ENCODE peak calls at places on chromosomes 13 and 19, in eight cellular contexts. A is left lung; Y is left cardiac atrium; V is left colon; O is activated CD8-positive, alpha-beta T cell treated with anti-CD3 and anti-CD28 coated beads for 36 hours; R is CD4-positive, CD25-positive, alpha-beta regulatory T cell; L is stimulated activated memory B cell treated with anti-CD40 and anti-IgM and Interleukin-4, amounts not matched to agents 10 μg/mL and 1 μg/mL and 100 μg/mL, for 72 hours; D is upper lobe of left lung. Q is an unnamed sample.

GRCh38 chr13:29454931-29455481 is 140.5 kb downstream of the SLC7A1 start:
- ATAC-seq in A (peak; percentile 62), Y (no peak), V (peak; percentile 46), O (peak; percentile 55), R (no peak), L (peak; percentile 61), D (no peak), Q (no peak)

GRCh38 chr13:79440958-79441553 is 35.0 kb upstream of the RBM26 start:
- ATAC-seq in A (no peak), Y (no peak), V (peak; percentile 84), O (no peak), R (no peak), L (no peak), D (no peak), Q (no peak)

GRCh38 chr19:3554254-3555083 is 2.9 kb downstream of the MFSD12 start:
- ATAC-seq in A (no peak), Y (no peak), V (no peak), O (no peak), R (peak; percentile 6), L (no peak), D (no peak), Q (no peak)

GRCh38 chr13:99506632-99507031 is 5.4 kb downstream of the TM9SF2 start:
- ATAC-seq in A (peak; percentile 47), Y (no peak), V (peak; percentile 42), O (no peak), R (no peak), L (peak; percentile 89), D (peak; percentile 71), Q (no peak)

GRCh38 chr13:55190996-55191395 is 1949.7 kb upstream of the PRR20A start:
- ATAC-seq in A (no peak), Y (no peak), V (no peak), O (no peak), R (no peak), L (no peak), D (no peak), Q (no peak)

GRCh38 chr19:3192228-3192635 is 6.5 kb downstream of the NCLN start:
- ATAC-seq in A (no peak), Y (no peak), V (no peak), O (no peak), R (no peak), L (no peak), D (no peak), Q (no peak)

GRCh38 chr19:11141937-11142527 is 13.6 kb downstream of the SPC24 start:
- ATAC-seq in A (no peak), Y (no peak), V (no peak), O (no peak), R (no peak), L (no peak), D (no peak), Q (no peak)

GRCh38 chr13:25668345-25668744 is 296.6 kb downstream of the ATP8A2 start:
- ATAC-seq in A (no peak), Y (no peak), V (no peak), O (no peak), R (no peak), L (no peak), D (no peak), Q (no peak)

GRCh38 chr13:49308977-49309408 is 61.3 kb downstream of the CDADC1 start:
- ATAC-seq in A (no peak), Y (peak; percentile 23), V (no peak), O (no peak), R (no peak), L (no peak), D (no peak), Q (no peak)

GRCh38 chr19:13038306-13039210 is 43.3 kb downstream of the NFIX start:
- ATAC-seq in A (no peak), Y (peak; percentile 32), V (no peak), O (no peak), R (no peak), L (no peak), D (no peak), Q (no peak)

GRCh38 chr19:55075366-55075998 is at the start of gene EPS8L1:
- ATAC-seq in A (peak; percentile 89), Y (no peak), V (peak; percentile 64), O (no peak), R (no peak), L (no peak), D (peak; percentile 89), Q (no peak)

GRCh38 chr19:36128392-36128736 is 11.5 kb upstream of the CAPNS1 start:
- ATAC-seq in A (peak; percentile 15), Y (peak; percentile 13), V (peak; percentile 68), O (no peak), R (no peak), L (peak; percentile 41), D (no peak), Q (peak; percentile 10)

GRCh38 chr13:65932587-65933239 is 1297.4 kb downstream of the PCDH9 start:
- ATAC-seq in A (no peak), Y (no peak), V (no peak), O (no peak), R (no peak), L (no peak), D (no peak), Q (peak; percentile 77)

GRCh38 chr13:19268331-19268730 is 86.7 kb upstream of the TUBA3C start:
- ATAC-seq in A (peak; percentile 65), Y (no peak), V (no peak), O (no peak), R (no peak), L (no peak), D (no peak), Q (no peak)

GRCh38 chr13:29453657-29454056 is 141.8 kb downstream of the SLC7A1 start:
- ATAC-seq in A (no peak), Y (no peak), V (no peak), O (no peak), R (no peak), L (no peak), D (no peak), Q (peak; percentile 42)

GRCh38 chr13:40969169-40969901 is 49.8 kb downstream of the ELF1 start:
- ATAC-seq in A (peak; percentile 83), Y (no peak), V (no peak), O (peak; percentile 75), R (peak; percentile 64), L (peak; percentile 64), D (peak; percentile 68), Q (no peak)

GRCh38 chr13:31699650-31700049 is 39.7 kb upstream of the RXFP2 start:
- ATAC-seq in A (no peak), Y (no peak), V (no peak), O (no peak), R (no peak), L (no peak), D (no peak), Q (no peak)

GRCh38 chr19:38665950-38666661 is 18.7 kb downstream of the ACTN4 start:
- ATAC-seq in A (peak; percentile 58), Y (peak; percentile 58), V (no peak), O (no peak), R (no peak), L (no peak), D (peak; percentile 86), Q (peak; percentile 44)

GRCh38 chr13:110447058-110447511 is 114.4 kb downstream of the RAB20 start:
- ATAC-seq in A (no peak), Y (no peak), V (no peak), O (no peak), R (no peak), L (peak; percentile 64), D (no peak), Q (peak; percentile 74)

GRCh38 chr19:39847525-39847924 is 1.3 kb upstream of the FBL start:
- ATAC-seq in A (no peak), Y (no peak), V (no peak), O (no peak), R (no peak), L (no peak), D (no peak), Q (no peak)

GRCh38 chr19:38861368-38861767 is 11.6 kb upstream of the HNRNPL start:
- ATAC-seq in A (no peak), Y (no peak), V (no peak), O (no peak), R (no peak), L (no peak), D (no peak), Q (no peak)

GRCh38 chr13:97986841-97987240 is 33.4 kb downstream of the IPO5 start:
- ATAC-seq in A (peak; percentile 45), Y (no peak), V (no peak), O (no peak), R (no peak), L (peak; percentile 76), D (no peak), Q (no peak)

GRCh38 chr13:99498304-99499161 is 2.7 kb upstream of the TM9SF2 start:
- ATAC-seq in A (peak; percentile 87), Y (peak; percentile 87), V (peak; percentile 80), O (peak; percentile 75), R (peak; percentile 79), L (peak; percentile 89), D (peak; percentile 94), Q (peak; percentile 74)

Q was measured in SK-N-SH treated with all-trans-retinoic acid at 6 μM for 48 hours.